ENCODE peak calls at places on chromosomes 6 and 20, in eight cellular contexts. One of them, this sample, is unnamed.
A peak's percentile ranks its signal among the peaks of the same experiment; 100 is the strongest.

GRCh38 chr6:167793421-167793820 is 33.3 kb upstream of the AFDN start:
- DNase-seq in HCEC 1CT: no peak
- DNase-seq in HCT116: no peak
- DNase-seq in fibroblast of the aortic adventitia: no peak
- DNase-seq in activated T-cell treated with anti-CD3 and anti-CD28 coated beads for 1 hour: no peak
- DNase-seq in GM12865: no peak
- DNase-seq in stimulated activated CD8-positive, alpha-beta memory T cell treated with anti-CD3 and anti-CD28 coated beads, Interleukin-15, amount 100 ng/mL, for 4 hours: no peak
- DNase-seq in iPS DF 19.7: no peak
- DNase-seq in this sample: peak; percentile 51

GRCh38 chr6:62328607-62329006 is 42.6 kb upstream of the KHDRBS2 start:
- DNase-seq in GM12865: no peak
- DNase-seq in HCT116: no peak
- DNase-seq in stimulated activated CD8-positive, alpha-beta memory T cell treated with anti-CD3 and anti-CD28 coated beads, Interleukin-15, amount 100 ng/mL, for 4 hours: no peak
- DNase-seq in HCEC 1CT: no peak
- DNase-seq in iPS DF 19.7: no peak
- DNase-seq in fibroblast of the aortic adventitia: no peak
- DNase-seq in activated T-cell treated with anti-CD3 and anti-CD28 coated beads for 1 hour: no peak
- DNase-seq in this sample: no peak

GRCh38 chr20:13322621-13323020 is 101.5 kb downstream of the ISM1 start:
- DNase-seq in activated T-cell treated with anti-CD3 and anti-CD28 coated beads for 1 hour: no peak
- DNase-seq in stimulated activated CD8-positive, alpha-beta memory T cell treated with anti-CD3 and anti-CD28 coated beads, Interleukin-15, amount 100 ng/mL, for 4 hours: no peak
- DNase-seq in fibroblast of the aortic adventitia: no peak
- DNase-seq in GM12865: peak; percentile 24
- DNase-seq in HCT116: no peak
- DNase-seq in HCEC 1CT: no peak
- DNase-seq in iPS DF 19.7: no peak
- DNase-seq in this sample: no peak

GRCh38 chr6:11586117-11586516 is 48.6 kb downstream of the TMEM170B start:
- DNase-seq in HCT116: no peak
- DNase-seq in HCEC 1CT: no peak
- DNase-seq in iPS DF 19.7: no peak
- DNase-seq in stimulated activated CD8-positive, alpha-beta memory T cell treated with anti-CD3 and anti-CD28 coated beads, Interleukin-15, amount 100 ng/mL, for 4 hours: no peak
- DNase-seq in fibroblast of the aortic adventitia: no peak
- DNase-seq in GM12865: no peak
- DNase-seq in activated T-cell treated with anti-CD3 and anti-CD28 coated beads for 1 hour: no peak
- DNase-seq in this sample: no peak

GRCh38 chr6:2806664-2807063 is 35.0 kb downstream of the SERPINB1 start:
- DNase-seq in GM12865: no peak
- DNase-seq in HCEC 1CT: no peak
- DNase-seq in activated T-cell treated with anti-CD3 and anti-CD28 coated beads for 1 hour: no peak
- DNase-seq in stimulated activated CD8-positive, alpha-beta memory T cell treated with anti-CD3 and anti-CD28 coated beads, Interleukin-15, amount 100 ng/mL, for 4 hours: no peak
- DNase-seq in fibroblast of the aortic adventitia: no peak
- DNase-seq in HCT116: no peak
- DNase-seq in iPS DF 19.7: no peak
- DNase-seq in this sample: peak; percentile 68

GRCh38 chr6:165448210-165448609 is 138.8 kb upstream of the C6orf118 start:
- DNase-seq in fibroblast of the aortic adventitia: no peak
- DNase-seq in iPS DF 19.7: no peak
- DNase-seq in HCT116: no peak
- DNase-seq in activated T-cell treated with anti-CD3 and anti-CD28 coated beads for 1 hour: no peak
- DNase-seq in GM12865: no peak
- DNase-seq in stimulated activated CD8-positive, alpha-beta memory T cell treated with anti-CD3 and anti-CD28 coated beads, Interleukin-15, amount 100 ng/mL, for 4 hours: no peak
- DNase-seq in HCEC 1CT: no peak
- DNase-seq in this sample: no peak

GRCh38 chr6:82416346-82416745 is 52.7 kb downstream of the TPBG start:
- DNase-seq in activated T-cell treated with anti-CD3 and anti-CD28 coated beads for 1 hour: no peak
- DNase-seq in fibroblast of the aortic adventitia: no peak
- DNase-seq in HCEC 1CT: no peak
- DNase-seq in iPS DF 19.7: no peak
- DNase-seq in stimulated activated CD8-positive, alpha-beta memory T cell treated with anti-CD3 and anti-CD28 coated beads, Interleukin-15, amount 100 ng/mL, for 4 hours: no peak
- DNase-seq in HCT116: no peak
- DNase-seq in GM12865: no peak
- DNase-seq in this sample: no peak

GRCh38 chr6:170200458-170200891 is 90.4 kb downstream of the DLL1 start:
- DNase-seq in fibroblast of the aortic adventitia: peak; percentile 4
- DNase-seq in HCEC 1CT: no peak
- DNase-seq in stimulated activated CD8-positive, alpha-beta memory T cell treated with anti-CD3 and anti-CD28 coated beads, Interleukin-15, amount 100 ng/mL, for 4 hours: no peak
- DNase-seq in GM12865: no peak
- DNase-seq in iPS DF 19.7: no peak
- DNase-seq in HCT116: no peak
- DNase-seq in activated T-cell treated with anti-CD3 and anti-CD28 coated beads for 1 hour: no peak
- DNase-seq in this sample: no peak

GRCh38 chr20:59805266-59805665 is 128.2 kb downstream of the SYCP2 start:
- DNase-seq in stimulated activated CD8-positive, alpha-beta memory T cell treated with anti-CD3 and anti-CD28 coated beads, Interleukin-15, amount 100 ng/mL, for 4 hours: no peak
- DNase-seq in fibroblast of the aortic adventitia: no peak
- DNase-seq in iPS DF 19.7: no peak
- DNase-seq in activated T-cell treated with anti-CD3 and anti-CD28 coated beads for 1 hour: no peak
- DNase-seq in GM12865: no peak
- DNase-seq in HCEC 1CT: no peak
- DNase-seq in HCT116: no peak
- DNase-seq in this sample: no peak

GRCh38 chr6:47741807-47742206 is 40.0 kb upstream of the OPN5 start:
- DNase-seq in fibroblast of the aortic adventitia: peak; percentile 56
- DNase-seq in HCT116: peak; percentile 12
- DNase-seq in iPS DF 19.7: no peak
- DNase-seq in HCEC 1CT: no peak
- DNase-seq in activated T-cell treated with anti-CD3 and anti-CD28 coated beads for 1 hour: no peak
- DNase-seq in stimulated activated CD8-positive, alpha-beta memory T cell treated with anti-CD3 and anti-CD28 coated beads, Interleukin-15, amount 100 ng/mL, for 4 hours: no peak
- DNase-seq in GM12865: peak; percentile 17
- DNase-seq in this sample: peak; percentile 8

GRCh38 chr6:134363323-134364039 is 45.6 kb upstream of the SGK1 start:
- DNase-seq in HCEC 1CT: peak; percentile 81
- DNase-seq in iPS DF 19.7: no peak
- DNase-seq in HCT116: peak; percentile 82
- DNase-seq in activated T-cell treated with anti-CD3 and anti-CD28 coated beads for 1 hour: no peak
- DNase-seq in GM12865: no peak
- DNase-seq in stimulated activated CD8-positive, alpha-beta memory T cell treated with anti-CD3 and anti-CD28 coated beads, Interleukin-15, amount 100 ng/mL, for 4 hours: no peak
- DNase-seq in fibroblast of the aortic adventitia: peak; percentile 76
- DNase-seq in this sample: peak; percentile 17

GRCh38 chr6:21726676-21727075 is 133.1 kb downstream of the SOX4 start:
- DNase-seq in stimulated activated CD8-positive, alpha-beta memory T cell treated with anti-CD3 and anti-CD28 coated beads, Interleukin-15, amount 100 ng/mL, for 4 hours: no peak
- DNase-seq in GM12865: no peak
- DNase-seq in HCT116: no peak
- DNase-seq in iPS DF 19.7: no peak
- DNase-seq in activated T-cell treated with anti-CD3 and anti-CD28 coated beads for 1 hour: no peak
- DNase-seq in HCEC 1CT: no peak
- DNase-seq in fibroblast of the aortic adventitia: no peak
- DNase-seq in this sample: peak; percentile 58

GRCh38 chr20:21643417-21643816 is 62.0 kb upstream of the PAX1 start:
- DNase-seq in iPS DF 19.7: no peak
- DNase-seq in fibroblast of the aortic adventitia: no peak
- DNase-seq in activated T-cell treated with anti-CD3 and anti-CD28 coated beads for 1 hour: no peak
- DNase-seq in GM12865: no peak
- DNase-seq in HCT116: no peak
- DNase-seq in HCEC 1CT: no peak
- DNase-seq in stimulated activated CD8-positive, alpha-beta memory T cell treated with anti-CD3 and anti-CD28 coated beads, Interleukin-15, amount 100 ng/mL, for 4 hours: no peak
- DNase-seq in this sample: no peak

GRCh38 chr6:17214106-17214505 is 67.1 kb upstream of the RBM24 start:
- DNase-seq in activated T-cell treated with anti-CD3 and anti-CD28 coated beads for 1 hour: no peak
- DNase-seq in HCEC 1CT: no peak
- DNase-seq in GM12865: no peak
- DNase-seq in stimulated activated CD8-positive, alpha-beta memory T cell treated with anti-CD3 and anti-CD28 coated beads, Interleukin-15, amount 100 ng/mL, for 4 hours: no peak
- DNase-seq in HCT116: no peak
- DNase-seq in iPS DF 19.7: no peak
- DNase-seq in fibroblast of the aortic adventitia: no peak
- DNase-seq in this sample: no peak

GRCh38 chr6:169991031-169991390 is 239.6 kb downstream of the ERMARD start:
- DNase-seq in HCT116: no peak
- DNase-seq in HCEC 1CT: no peak
- DNase-seq in activated T-cell treated with anti-CD3 and anti-CD28 coated beads for 1 hour: no peak
- DNase-seq in GM12865: no peak
- DNase-seq in iPS DF 19.7: no peak
- DNase-seq in stimulated activated CD8-positive, alpha-beta memory T cell treated with anti-CD3 and anti-CD28 coated beads, Interleukin-15, amount 100 ng/mL, for 4 hours: no peak
- DNase-seq in fibroblast of the aortic adventitia: no peak
- DNase-seq in this sample: no peak

GRCh38 chr20:53463101-53463972 is 130.3 kb downstream of the ZNF217 start:
- DNase-seq in fibroblast of the aortic adventitia: no peak
- DNase-seq in activated T-cell treated with anti-CD3 and anti-CD28 coated beads for 1 hour: no peak
- DNase-seq in stimulated activated CD8-positive, alpha-beta memory T cell treated with anti-CD3 and anti-CD28 coated beads, Interleukin-15, amount 100 ng/mL, for 4 hours: no peak
- DNase-seq in HCT116: no peak
- DNase-seq in iPS DF 19.7: no peak
- DNase-seq in HCEC 1CT: no peak
- DNase-seq in GM12865: no peak
- DNase-seq in this sample: no peak

GRCh38 chr6:26476893-26477292 is 19.1 kb downstream of the BTN2A1 start:
- DNase-seq in HCEC 1CT: no peak
- DNase-seq in fibroblast of the aortic adventitia: no peak
- DNase-seq in GM12865: no peak
- DNase-seq in iPS DF 19.7: no peak
- DNase-seq in HCT116: no peak
- DNase-seq in stimulated activated CD8-positive, alpha-beta memory T cell treated with anti-CD3 and anti-CD28 coated beads, Interleukin-15, amount 100 ng/mL, for 4 hours: no peak
- DNase-seq in activated T-cell treated with anti-CD3 and anti-CD28 coated beads for 1 hour: no peak
- DNase-seq in this sample: no peak

GRCh38 chr6:129645371-129646139 is 64.4 kb downstream of the ARHGAP18 start:
- DNase-seq in GM12865: no peak
- DNase-seq in HCT116: peak; percentile 65
- DNase-seq in stimulated activated CD8-positive, alpha-beta memory T cell treated with anti-CD3 and anti-CD28 coated beads, Interleukin-15, amount 100 ng/mL, for 4 hours: no peak
- DNase-seq in iPS DF 19.7: no peak
- DNase-seq in fibroblast of the aortic adventitia: no peak
- DNase-seq in HCEC 1CT: no peak
- DNase-seq in activated T-cell treated with anti-CD3 and anti-CD28 coated beads for 1 hour: no peak
- DNase-seq in this sample: peak; percentile 76

GRCh38 chr6:139337830-139338229 is 36.6 kb downstream of the CITED2 start:
- DNase-seq in activated T-cell treated with anti-CD3 and anti-CD28 coated beads for 1 hour: no peak
- DNase-seq in fibroblast of the aortic adventitia: no peak
- DNase-seq in HCEC 1CT: no peak
- DNase-seq in HCT116: no peak
- DNase-seq in stimulated activated CD8-positive, alpha-beta memory T cell treated with anti-CD3 and anti-CD28 coated beads, Interleukin-15, amount 100 ng/mL, for 4 hours: no peak
- DNase-seq in iPS DF 19.7: no peak
- DNase-seq in GM12865: no peak
- DNase-seq in this sample: no peak

GRCh38 chr6:9520417-9521151 is 894.3 kb downstream of the TFAP2A start:
- DNase-seq in HCEC 1CT: peak; percentile 89
- DNase-seq in fibroblast of the aortic adventitia: peak; percentile 83
- DNase-seq in activated T-cell treated with anti-CD3 and anti-CD28 coated beads for 1 hour: no peak
- DNase-seq in GM12865: peak; percentile 64
- DNase-seq in iPS DF 19.7: no peak
- DNase-seq in stimulated activated CD8-positive, alpha-beta memory T cell treated with anti-CD3 and anti-CD28 coated beads, Interleukin-15, amount 100 ng/mL, for 4 hours: no peak
- DNase-seq in HCT116: peak; percentile 35
- DNase-seq in this sample: peak; percentile 88

GRCh38 chr6:41167173-41167963 is 4.5 kb upstream of the TREM2 start:
- DNase-seq in HCEC 1CT: no peak
- DNase-seq in GM12865: no peak
- DNase-seq in stimulated activated CD8-positive, alpha-beta memory T cell treated with anti-CD3 and anti-CD28 coated beads, Interleukin-15, amount 100 ng/mL, for 4 hours: no peak
- DNase-seq in HCT116: no peak
- DNase-seq in fibroblast of the aortic adventitia: peak; percentile 6
- DNase-seq in activated T-cell treated with anti-CD3 and anti-CD28 coated beads for 1 hour: no peak
- DNase-seq in iPS DF 19.7: no peak
- DNase-seq in this sample: peak; percentile 21

GRCh38 chr6:114690625-114691024 is 347.8 kb upstream of the HS3ST5 start:
- DNase-seq in activated T-cell treated with anti-CD3 and anti-CD28 coated beads for 1 hour: no peak
- DNase-seq in stimulated activated CD8-positive, alpha-beta memory T cell treated with anti-CD3 and anti-CD28 coated beads, Interleukin-15, amount 100 ng/mL, for 4 hours: no peak
- DNase-seq in HCEC 1CT: no peak
- DNase-seq in HCT116: no peak
- DNase-seq in iPS DF 19.7: no peak
- DNase-seq in fibroblast of the aortic adventitia: no peak
- DNase-seq in GM12865: no peak
- DNase-seq in this sample: no peak

GRCh38 chr20:17357238-17357637 is 130.4 kb downstream of the PCSK2 start:
- DNase-seq in HCEC 1CT: no peak
- DNase-seq in fibroblast of the aortic adventitia: no peak
- DNase-seq in HCT116: no peak
- DNase-seq in iPS DF 19.7: no peak
- DNase-seq in GM12865: no peak
- DNase-seq in stimulated activated CD8-positive, alpha-beta memory T cell treated with anti-CD3 and anti-CD28 coated beads, Interleukin-15, amount 100 ng/mL, for 4 hours: no peak
- DNase-seq in activated T-cell treated with anti-CD3 and anti-CD28 coated beads for 1 hour: no peak
- DNase-seq in this sample: no peak

GRCh38 chr6:6686748-6687601 is 98.5 kb downstream of the LY86 start:
- DNase-seq in fibroblast of the aortic adventitia: peak; percentile 29
- DNase-seq in activated T-cell treated with anti-CD3 and anti-CD28 coated beads for 1 hour: no peak
- DNase-seq in HCEC 1CT: no peak
- DNase-seq in GM12865: no peak
- DNase-seq in stimulated activated CD8-positive, alpha-beta memory T cell treated with anti-CD3 and anti-CD28 coated beads, Interleukin-15, amount 100 ng/mL, for 4 hours: no peak
- DNase-seq in HCT116: peak; percentile 93
- DNase-seq in iPS DF 19.7: peak; percentile 85
- DNase-seq in this sample: peak; percentile 96

GRCh38 chr6:34229877-34230276 is 6.8 kb upstream of the HMGA1 start:
- DNase-seq in fibroblast of the aortic adventitia: no peak
- DNase-seq in HCEC 1CT: no peak
- DNase-seq in GM12865: no peak
- DNase-seq in activated T-cell treated with anti-CD3 and anti-CD28 coated beads for 1 hour: no peak
- DNase-seq in HCT116: no peak
- DNase-seq in iPS DF 19.7: no peak
- DNase-seq in stimulated activated CD8-positive, alpha-beta memory T cell treated with anti-CD3 and anti-CD28 coated beads, Interleukin-15, amount 100 ng/mL, for 4 hours: no peak
- DNase-seq in this sample: no peak

GRCh38 chr6:48826884-48827701 is 636.0 kb downstream of the MMUT start:
- DNase-seq in iPS DF 19.7: no peak
- DNase-seq in fibroblast of the aortic adventitia: peak; percentile 99
- DNase-seq in stimulated activated CD8-positive, alpha-beta memory T cell treated with anti-CD3 and anti-CD28 coated beads, Interleukin-15, amount 100 ng/mL, for 4 hours: no peak
- DNase-seq in HCT116: peak; percentile 99
- DNase-seq in HCEC 1CT: peak; percentile 99
- DNase-seq in GM12865: peak; percentile 1
- DNase-seq in activated T-cell treated with anti-CD3 and anti-CD28 coated beads for 1 hour: no peak
- DNase-seq in this sample: peak; percentile 71

GRCh38 chr20:58308680-58309527 is 611 bp upstream of the RAB22A start:
- DNase-seq in activated T-cell treated with anti-CD3 and anti-CD28 coated beads for 1 hour: peak; percentile 47
- DNase-seq in fibroblast of the aortic adventitia: peak; percentile 50
- DNase-seq in iPS DF 19.7: no peak
- DNase-seq in stimulated activated CD8-positive, alpha-beta memory T cell treated with anti-CD3 and anti-CD28 coated beads, Interleukin-15, amount 100 ng/mL, for 4 hours: no peak
- DNase-seq in HCEC 1CT: peak; percentile 40
- DNase-seq in GM12865: peak; percentile 81
- DNase-seq in HCT116: no peak
- DNase-seq in this sample: peak; percentile 57

GRCh38 chr20:11626551-11626950 is 291.1 kb upstream of the BTBD3 start:
- DNase-seq in iPS DF 19.7: no peak
- DNase-seq in HCEC 1CT: no peak
- DNase-seq in activated T-cell treated with anti-CD3 and anti-CD28 coated beads for 1 hour: no peak
- DNase-seq in fibroblast of the aortic adventitia: no peak
- DNase-seq in HCT116: no peak
- DNase-seq in GM12865: no peak
- DNase-seq in stimulated activated CD8-positive, alpha-beta memory T cell treated with anti-CD3 and anti-CD28 coated beads, Interleukin-15, amount 100 ng/mL, for 4 hours: no peak
- DNase-seq in this sample: no peak

GRCh38 chr6:89669002-89669401 is 30.5 kb upstream of the LYRM2 start:
- DNase-seq in fibroblast of the aortic adventitia: peak; percentile 46
- DNase-seq in HCT116: no peak
- DNase-seq in stimulated activated CD8-positive, alpha-beta memory T cell treated with anti-CD3 and anti-CD28 coated beads, Interleukin-15, amount 100 ng/mL, for 4 hours: no peak
- DNase-seq in activated T-cell treated with anti-CD3 and anti-CD28 coated beads for 1 hour: no peak
- DNase-seq in iPS DF 19.7: no peak
- DNase-seq in HCEC 1CT: no peak
- DNase-seq in GM12865: no peak
- DNase-seq in this sample: peak; percentile 58

GRCh38 chr6:151263967-151264366 is 24.2 kb downstream of the AKAP12 start:
- DNase-seq in HCT116: no peak
- DNase-seq in stimulated activated CD8-positive, alpha-beta memory T cell treated with anti-CD3 and anti-CD28 coated beads, Interleukin-15, amount 100 ng/mL, for 4 hours: no peak
- DNase-seq in activated T-cell treated with anti-CD3 and anti-CD28 coated beads for 1 hour: no peak
- DNase-seq in GM12865: no peak
- DNase-seq in iPS DF 19.7: no peak
- DNase-seq in fibroblast of the aortic adventitia: peak; percentile 81
- DNase-seq in HCEC 1CT: no peak
- DNase-seq in this sample: no peak

This sample was measured in endothelial cell of umbilical vein.